ENCODE peak calls at places on chromosome 14, in nine cellular contexts. One of them, this sample, is unnamed.

GRCh38 chr14:94051115-94051514 is 25.0 kb downstream of the OTUB2 start:
- DNase-seq in fibroblast of pulmonary artery: peak
- DNase-seq in brain microvascular endothelial cell: peak
- DNase-seq in H9: peak
- DNase-seq in AG10803: peak
- DNase-seq in ovary: peak
- DNase-seq in cardiac muscle cell: peak
- DNase-seq in right lobe of liver: no peak
- DNase-seq in astrocyte of the cerebellum: peak
- DNase-seq in this sample: no peak

GRCh38 chr14:76918751-76919421 is 92.7 kb downstream of the LRRC74A start:
- DNase-seq in astrocyte of the cerebellum: peak
- DNase-seq in H9: peak
- DNase-seq in fibroblast of pulmonary artery: peak
- DNase-seq in AG10803: peak
- DNase-seq in right lobe of liver: peak
- DNase-seq in cardiac muscle cell: peak
- DNase-seq in brain microvascular endothelial cell: peak
- DNase-seq in ovary: peak
- DNase-seq in this sample: peak

GRCh38 chr14:61491224-61491623 is 169.8 kb downstream of the PRKCH start:
- DNase-seq in brain microvascular endothelial cell: no peak
- DNase-seq in AG10803: no peak
- DNase-seq in right lobe of liver: no peak
- DNase-seq in ovary: no peak
- DNase-seq in astrocyte of the cerebellum: no peak
- DNase-seq in H9: no peak
- DNase-seq in fibroblast of pulmonary artery: no peak
- DNase-seq in cardiac muscle cell: no peak
- DNase-seq in this sample: no peak

GRCh38 chr14:57136669-57137068 is 132.0 kb downstream of the EXOC5 start:
- DNase-seq in astrocyte of the cerebellum: no peak
- DNase-seq in brain microvascular endothelial cell: no peak
- DNase-seq in AG10803: no peak
- DNase-seq in right lobe of liver: peak
- DNase-seq in cardiac muscle cell: no peak
- DNase-seq in fibroblast of pulmonary artery: no peak
- DNase-seq in ovary: peak
- DNase-seq in H9: no peak
- DNase-seq in this sample: no peak

GRCh38 chr14:77989441-77989891 is 180.7 kb upstream of the NRXN3 start:
- DNase-seq in AG10803: no peak
- DNase-seq in cardiac muscle cell: no peak
- DNase-seq in astrocyte of the cerebellum: no peak
- DNase-seq in ovary: no peak
- DNase-seq in H9: no peak
- DNase-seq in brain microvascular endothelial cell: no peak
- DNase-seq in fibroblast of pulmonary artery: no peak
- DNase-seq in right lobe of liver: no peak
- DNase-seq in this sample: no peak

GRCh38 chr14:102655154-102655553 is 62.7 kb downstream of the RCOR1 start:
- DNase-seq in H9: no peak
- DNase-seq in astrocyte of the cerebellum: peak
- DNase-seq in ovary: no peak
- DNase-seq in fibroblast of pulmonary artery: peak
- DNase-seq in cardiac muscle cell: peak
- DNase-seq in brain microvascular endothelial cell: peak
- DNase-seq in right lobe of liver: no peak
- DNase-seq in AG10803: peak
- DNase-seq in this sample: no peak

GRCh38 chr14:66638688-66639087 is 130.7 kb downstream of the GPHN start:
- DNase-seq in AG10803: peak
- DNase-seq in astrocyte of the cerebellum: no peak
- DNase-seq in brain microvascular endothelial cell: peak
- DNase-seq in ovary: no peak
- DNase-seq in fibroblast of pulmonary artery: peak
- DNase-seq in cardiac muscle cell: peak
- DNase-seq in H9: no peak
- DNase-seq in right lobe of liver: no peak
- DNase-seq in this sample: no peak

GRCh38 chr14:82011460-82011859 is 477.8 kb upstream of the SEL1L start:
- DNase-seq in ovary: no peak
- DNase-seq in astrocyte of the cerebellum: no peak
- DNase-seq in H9: no peak
- DNase-seq in right lobe of liver: no peak
- DNase-seq in cardiac muscle cell: no peak
- DNase-seq in fibroblast of pulmonary artery: no peak
- DNase-seq in AG10803: no peak
- DNase-seq in brain microvascular endothelial cell: no peak
- DNase-seq in this sample: no peak

GRCh38 chr14:58876613-58877012 is 238.9 kb downstream of the DACT1 start:
- DNase-seq in H9: no peak
- DNase-seq in right lobe of liver: no peak
- DNase-seq in brain microvascular endothelial cell: no peak
- DNase-seq in ovary: no peak
- DNase-seq in astrocyte of the cerebellum: no peak
- DNase-seq in AG10803: peak
- DNase-seq in fibroblast of pulmonary artery: peak
- DNase-seq in cardiac muscle cell: peak
- DNase-seq in this sample: peak

GRCh38 chr14:21102472-21103164 is 1.8 kb downstream of the TMEM253 start:
- DNase-seq in right lobe of liver: no peak
- DNase-seq in ovary: no peak
- DNase-seq in brain microvascular endothelial cell: no peak
- DNase-seq in AG10803: no peak
- DNase-seq in H9: peak
- DNase-seq in fibroblast of pulmonary artery: no peak
- DNase-seq in astrocyte of the cerebellum: no peak
- DNase-seq in cardiac muscle cell: peak
- DNase-seq in this sample: no peak

GRCh38 chr14:77648520-77649200 is 32.2 kb upstream of the SPTLC2 start:
- DNase-seq in ovary: no peak
- DNase-seq in H9: no peak
- DNase-seq in astrocyte of the cerebellum: no peak
- DNase-seq in right lobe of liver: no peak
- DNase-seq in AG10803: no peak
- DNase-seq in brain microvascular endothelial cell: no peak
- DNase-seq in fibroblast of pulmonary artery: no peak
- DNase-seq in cardiac muscle cell: no peak
- DNase-seq in this sample: no peak

DNA sequence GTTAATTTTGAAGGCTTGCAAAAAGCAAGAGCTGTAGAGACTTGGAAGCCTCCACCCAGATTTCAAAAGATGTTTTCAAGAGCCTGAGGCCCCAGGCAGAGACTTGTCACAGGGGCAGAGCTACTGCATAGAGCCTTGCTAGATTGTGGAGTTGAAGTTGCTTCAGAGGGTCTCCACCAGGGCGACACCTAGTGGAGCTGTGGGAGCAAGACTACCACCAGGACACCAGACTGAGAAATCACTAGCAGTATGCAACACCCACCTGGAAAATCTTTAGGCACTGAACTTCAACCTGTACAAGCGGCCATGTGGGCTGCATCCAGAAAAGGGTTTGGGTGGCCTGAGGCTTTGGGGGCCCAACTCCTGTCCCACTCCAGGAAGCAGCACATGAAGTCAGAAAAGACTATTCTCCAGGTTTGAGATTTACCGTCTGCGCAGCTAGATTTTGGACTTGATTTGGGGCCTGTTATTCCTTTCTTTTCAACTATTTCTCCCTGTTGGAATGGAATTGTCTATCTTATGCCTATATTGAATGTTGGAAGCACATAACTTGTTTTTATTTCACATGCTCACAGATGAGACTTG is 508.5 kb downstream of the FLRT2 start:
- DNase-seq in right lobe of liver: peak
- DNase-seq in AG10803: peak
- DNase-seq in ovary: no peak
- DNase-seq in H9: peak
- DNase-seq in fibroblast of pulmonary artery: peak
- DNase-seq in astrocyte of the cerebellum: peak
- DNase-seq in cardiac muscle cell: peak
- DNase-seq in brain microvascular endothelial cell: peak
- DNase-seq in this sample: peak
- TF ChIP-seq CTCF in right lobe of liver: peak
- TF ChIP-seq CTCF in AG10803: peak
- TF ChIP-seq CTCF in ovary: no peak
- TF ChIP-seq CTCF in H9: peak
- TF ChIP-seq CTCF in fibroblast of pulmonary artery: peak
- TF ChIP-seq CTCF in astrocyte of the cerebellum: peak
- TF ChIP-seq CTCF in cardiac muscle cell: peak
- TF ChIP-seq CTCF in brain microvascular endothelial cell: peak
- TF ChIP-seq CTCF in this sample: peak

DNA sequence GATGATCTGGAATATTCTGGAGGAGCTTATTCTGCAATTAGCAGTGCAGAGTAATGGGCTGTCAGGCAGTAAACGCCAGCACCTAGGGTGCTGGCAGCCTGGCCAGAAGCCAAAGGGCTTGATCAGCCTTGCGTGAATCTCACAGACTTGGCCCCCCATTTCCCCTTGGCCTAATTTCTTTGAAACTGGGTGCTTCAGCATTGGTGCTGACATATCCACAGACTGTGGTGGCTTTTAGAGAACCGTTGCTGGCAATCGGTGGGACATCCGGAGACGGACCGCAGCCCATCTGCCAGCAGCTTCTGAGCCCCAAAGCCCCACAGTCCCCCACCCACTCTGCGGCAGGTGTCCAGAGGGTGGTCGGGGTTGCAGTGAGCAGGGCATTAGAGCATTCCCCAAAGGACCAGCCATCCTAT is 157.1 kb downstream of the CALM1 start:
- DNase-seq in cardiac muscle cell: no peak
- DNase-seq in astrocyte of the cerebellum: no peak
- DNase-seq in right lobe of liver: no peak
- DNase-seq in fibroblast of pulmonary artery: no peak
- DNase-seq in H9: no peak
- DNase-seq in brain microvascular endothelial cell: no peak
- DNase-seq in AG10803: no peak
- DNase-seq in ovary: no peak
- DNase-seq in this sample: no peak
- TF ChIP-seq CTCF in cardiac muscle cell: no peak
- TF ChIP-seq CTCF in astrocyte of the cerebellum: no peak
- TF ChIP-seq CTCF in right lobe of liver: no peak
- TF ChIP-seq CTCF in fibroblast of pulmonary artery: no peak
- TF ChIP-seq CTCF in H9: no peak
- TF ChIP-seq CTCF in brain microvascular endothelial cell: no peak
- TF ChIP-seq CTCF in AG10803: no peak
- TF ChIP-seq CTCF in ovary: no peak
- TF ChIP-seq CTCF in this sample: no peak

GRCh38 chr14:52961060-52961639 is 10.3 kb upstream of the FERMT2 start:
- DNase-seq in right lobe of liver: peak
- DNase-seq in cardiac muscle cell: peak
- DNase-seq in astrocyte of the cerebellum: no peak
- DNase-seq in fibroblast of pulmonary artery: peak
- DNase-seq in H9: peak
- DNase-seq in ovary: peak
- DNase-seq in brain microvascular endothelial cell: peak
- DNase-seq in AG10803: peak
- DNase-seq in this sample: no peak

DNA sequence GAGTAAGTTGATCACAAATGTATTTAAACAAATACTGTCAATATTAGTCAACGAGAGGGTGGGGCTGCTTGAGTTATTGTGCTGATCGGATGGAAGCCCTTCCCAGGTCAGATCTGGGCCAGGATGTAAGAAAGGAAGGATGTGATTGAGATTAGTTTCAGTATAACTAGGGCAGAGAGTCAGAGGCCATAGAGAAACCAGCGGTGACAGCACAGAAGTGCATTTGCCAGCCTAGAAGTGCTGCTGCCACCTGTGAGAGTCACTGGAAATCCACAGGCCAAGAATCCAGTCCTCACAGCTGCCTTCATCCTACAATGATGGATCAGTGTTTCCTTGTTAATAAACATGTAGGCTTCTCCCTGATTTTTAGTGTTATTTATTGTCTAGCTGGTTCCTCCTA is 9.8 kb upstream of the FERMT2 start:
- DNase-seq in fibroblast of pulmonary artery: no peak
- DNase-seq in AG10803: no peak
- DNase-seq in astrocyte of the cerebellum: no peak
- DNase-seq in right lobe of liver: no peak
- DNase-seq in cardiac muscle cell: no peak
- DNase-seq in H9: no peak
- DNase-seq in ovary: no peak
- DNase-seq in brain microvascular endothelial cell: no peak
- DNase-seq in this sample: no peak
- TF ChIP-seq CTCF in fibroblast of pulmonary artery: no peak
- TF ChIP-seq CTCF in AG10803: no peak
- TF ChIP-seq CTCF in astrocyte of the cerebellum: no peak
- TF ChIP-seq CTCF in right lobe of liver: no peak
- TF ChIP-seq CTCF in cardiac muscle cell: no peak
- TF ChIP-seq CTCF in H9: no peak
- TF ChIP-seq CTCF in ovary: no peak
- TF ChIP-seq CTCF in brain microvascular endothelial cell: no peak
- TF ChIP-seq CTCF in this sample: no peak

GRCh38 chr14:95979339-95980042 is 59.7 kb upstream of the C14orf132 start:
- DNase-seq in fibroblast of pulmonary artery: no peak
- DNase-seq in AG10803: no peak
- DNase-seq in brain microvascular endothelial cell: no peak
- DNase-seq in ovary: no peak
- DNase-seq in astrocyte of the cerebellum: no peak
- DNase-seq in H9: peak
- DNase-seq in cardiac muscle cell: peak
- DNase-seq in right lobe of liver: no peak
- DNase-seq in this sample: no peak
- TF ChIP-seq CTCF in fibroblast of pulmonary artery: no peak
- TF ChIP-seq CTCF in AG10803: no peak
- TF ChIP-seq CTCF in brain microvascular endothelial cell: no peak
- TF ChIP-seq CTCF in ovary: no peak
- TF ChIP-seq CTCF in astrocyte of the cerebellum: no peak
- TF ChIP-seq CTCF in H9: peak
- TF ChIP-seq CTCF in cardiac muscle cell: peak
- TF ChIP-seq CTCF in right lobe of liver: no peak
- TF ChIP-seq CTCF in this sample: no peak

DNA sequence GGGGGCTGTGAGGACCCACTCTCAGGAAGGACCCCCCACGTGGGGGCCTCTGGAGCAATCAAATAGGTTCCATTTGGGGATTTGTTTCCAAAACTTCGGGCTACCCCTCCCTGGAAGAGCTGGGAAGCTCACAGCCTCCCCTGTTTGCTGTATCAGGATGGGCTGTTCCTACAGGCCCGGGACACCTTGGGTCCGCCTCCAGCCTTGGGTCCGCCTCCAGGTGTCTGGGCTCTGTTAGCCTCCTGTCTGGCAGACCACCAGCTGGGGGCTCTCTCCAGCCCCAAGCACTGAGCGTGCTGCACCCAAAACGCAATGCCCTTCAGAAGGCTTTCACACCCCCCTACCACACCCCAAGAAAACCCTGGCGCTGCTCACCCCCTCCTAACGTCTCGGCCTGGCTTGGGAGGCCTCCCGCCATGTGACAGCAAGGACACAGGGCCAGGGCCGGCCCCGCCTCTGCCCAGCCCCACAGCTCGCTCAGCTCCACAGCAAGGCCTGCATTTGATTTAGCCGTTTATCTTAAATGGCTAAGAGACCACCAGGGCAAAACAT is 40.1 kb downstream of the BCL11B start:
- DNase-seq in fibroblast of pulmonary artery: no peak
- DNase-seq in right lobe of liver: no peak
- DNase-seq in astrocyte of the cerebellum: no peak
- DNase-seq in cardiac muscle cell: no peak
- DNase-seq in H9: peak
- DNase-seq in ovary: peak
- DNase-seq in brain microvascular endothelial cell: no peak
- DNase-seq in AG10803: no peak
- DNase-seq in this sample: no peak
- TF ChIP-seq CTCF in fibroblast of pulmonary artery: no peak
- TF ChIP-seq CTCF in right lobe of liver: no peak
- TF ChIP-seq CTCF in astrocyte of the cerebellum: no peak
- TF ChIP-seq CTCF in cardiac muscle cell: no peak
- TF ChIP-seq CTCF in H9: peak
- TF ChIP-seq CTCF in ovary: no peak
- TF ChIP-seq CTCF in brain microvascular endothelial cell: no peak
- TF ChIP-seq CTCF in AG10803: no peak
- TF ChIP-seq CTCF in this sample: no peak

This sample was measured in AG09319.